ENCODE peak calls at places on chromosomes 11 and 22, in five cellular contexts. One of them, this sample, is unnamed. For H3K36me3, the result is how much of the 10 kb centered on the place peaks cover.

GRCh38 chr11:118241191-118242098 is 10.7 kb downstream of the MPZL3 start:
- DNase-seq in HCT116: peak
- DNase-seq in fibroblast of lung: no peak
- DNase-seq in neural progenitor cell: no peak
- DNase-seq in mammary epithelial cell: peak
- DNase-seq in this sample: peak

GRCh38 chr22:27531782-27532530 is 269.6 kb downstream of the MN1 start:
- DNase-seq in HCT116: no peak
- DNase-seq in fibroblast of lung: peak
- DNase-seq in neural progenitor cell: no peak
- DNase-seq in mammary epithelial cell: peak
- DNase-seq in this sample: peak

GRCh38 chr11:64453466-64453865 is 94.5 kb downstream of the RPS6KA4 start:
- DNase-seq in HCT116: no peak
- DNase-seq in fibroblast of lung: no peak
- DNase-seq in neural progenitor cell: no peak
- DNase-seq in mammary epithelial cell: no peak
- DNase-seq in this sample: no peak

GRCh38 chr11:120259988-120260565 is 20.1 kb downstream of the POU2F3 start:
- DNase-seq in HCT116: no peak
- DNase-seq in fibroblast of lung: no peak
- DNase-seq in neural progenitor cell: no peak
- DNase-seq in mammary epithelial cell: no peak
- DNase-seq in this sample: no peak

GRCh38 chr11:128172046-128172878 is 415.1 kb downstream of the ETS1 start:
- DNase-seq in HCT116: peak
- DNase-seq in fibroblast of lung: peak
- DNase-seq in neural progenitor cell: peak
- DNase-seq in mammary epithelial cell: peak
- DNase-seq in this sample: peak

GRCh38 chr11:128232588-128232987 is 354.8 kb downstream of the ETS1 start:
- DNase-seq in HCT116: no peak
- DNase-seq in fibroblast of lung: no peak
- DNase-seq in neural progenitor cell: no peak
- DNase-seq in mammary epithelial cell: no peak
- DNase-seq in this sample: no peak

GRCh38 chr22:21865041-21865440 is 2.4 kb downstream of the MAPK1 start:
- DNase-seq in HCT116: no peak
- DNase-seq in fibroblast of lung: peak
- DNase-seq in neural progenitor cell: no peak
- DNase-seq in mammary epithelial cell: peak
- DNase-seq in this sample: peak

GRCh38 chr11:78079232-78080083 is at the start of gene NDUFC2:
- DNase-seq in HCT116: peak
- DNase-seq in fibroblast of lung: peak
- DNase-seq in neural progenitor cell: peak
- DNase-seq in mammary epithelial cell: peak
- DNase-seq in this sample: peak

GRCh38 chr22:23251445-23252093 is 71.3 kb downstream of the BCR start:
- DNase-seq in HCT116: peak
- DNase-seq in fibroblast of lung: no peak
- DNase-seq in neural progenitor cell: no peak
- DNase-seq in mammary epithelial cell: peak
- DNase-seq in this sample: peak

GRCh38 chr11:77084581-77085191 is 17.9 kb downstream of the CAPN5 start:
- DNase-seq in HCT116: no peak
- DNase-seq in fibroblast of lung: no peak
- DNase-seq in neural progenitor cell: no peak
- DNase-seq in mammary epithelial cell: no peak
- DNase-seq in this sample: no peak

GRCh38 chr11:36385121-36385530 is 89.0 kb downstream of the PRR5L start:
- DNase-seq in HCT116: no peak
- DNase-seq in fibroblast of lung: peak
- DNase-seq in neural progenitor cell: no peak
- DNase-seq in mammary epithelial cell: no peak
- DNase-seq in this sample: peak

GRCh38 chr11:10181811-10182210 is 112.2 kb downstream of the SBF2 start:
- DNase-seq in HCT116: peak
- DNase-seq in fibroblast of lung: peak
- DNase-seq in neural progenitor cell: no peak
- DNase-seq in mammary epithelial cell: no peak
- DNase-seq in this sample: peak

GRCh38 chr11:2655834-2656622 is 43.8 kb downstream of the KCNQ1OT1 start:
- DNase-seq in HCT116: no peak
- DNase-seq in fibroblast of lung: peak
- DNase-seq in neural progenitor cell: no peak
- DNase-seq in mammary epithelial cell: peak
- DNase-seq in this sample: peak

GRCh38 chr11:75471134-75471943 is 38.3 kb upstream of the KLHL35 start:
- DNase-seq in HCT116: no peak
- DNase-seq in fibroblast of lung: no peak
- DNase-seq in neural progenitor cell: peak
- DNase-seq in mammary epithelial cell: peak
- DNase-seq in this sample: no peak

GRCh38 chr22:16721969-16722368 is 103.2 kb downstream of the XKR3 start:
- DNase-seq in HCT116: no peak
- DNase-seq in fibroblast of lung: no peak
- DNase-seq in neural progenitor cell: no peak
- DNase-seq in mammary epithelial cell: no peak
- DNase-seq in this sample: no peak

GRCh38 chr11:66849501-66850234 is 6.4 kb downstream of the RCE1 start:
- DNase-seq in HCT116: no peak
- DNase-seq in fibroblast of lung: no peak
- DNase-seq in neural progenitor cell: no peak
- DNase-seq in mammary epithelial cell: no peak
- DNase-seq in this sample: no peak

GRCh38 chr11:91104237-91104636 is 881.4 kb upstream of the CHORDC1 start:
- DNase-seq in HCT116: no peak
- DNase-seq in fibroblast of lung: peak
- DNase-seq in neural progenitor cell: no peak
- DNase-seq in mammary epithelial cell: peak
- DNase-seq in this sample: peak

GRCh38 chr11:115613986-115614625 is 109.9 kb upstream of the CADM1 start:
- DNase-seq in HCT116: no peak
- DNase-seq in fibroblast of lung: peak
- DNase-seq in neural progenitor cell: no peak
- DNase-seq in mammary epithelial cell: peak
- DNase-seq in this sample: peak

GRCh38 chr22:37242395-37242918 is 1.6 kb downstream of the RAC2 start:
- DNase-seq in HCT116: no peak
- DNase-seq in fibroblast of lung: no peak
- DNase-seq in neural progenitor cell: no peak
- DNase-seq in mammary epithelial cell: peak
- DNase-seq in this sample: peak

GRCh38 chr11:28009383-28009782 is 98.6 kb downstream of the KIF18A start:
- DNase-seq in HCT116: no peak
- DNase-seq in fibroblast of lung: peak
- DNase-seq in neural progenitor cell: no peak
- DNase-seq in mammary epithelial cell: peak
- DNase-seq in this sample: peak

GRCh38 chr22:19820880-19821522 is 33.7 kb downstream of the GNB1L start:
- DNase-seq in HCT116: no peak
- DNase-seq in fibroblast of lung: no peak
- DNase-seq in neural progenitor cell: peak
- DNase-seq in mammary epithelial cell: no peak
- DNase-seq in this sample: no peak

GRCh38 chr11:81892770-81893635 is 840.7 kb downstream of the FAM181B start:
- DNase-seq in HCT116: no peak
- DNase-seq in fibroblast of lung: no peak
- DNase-seq in neural progenitor cell: no peak
- DNase-seq in mammary epithelial cell: no peak
- DNase-seq in this sample: no peak

GRCh38 chr22:45273452-45274075 is 11.2 kb upstream of the UPK3A start:
- DNase-seq in HCT116: no peak
- DNase-seq in fibroblast of lung: no peak
- DNase-seq in neural progenitor cell: no peak
- DNase-seq in mammary epithelial cell: no peak
- DNase-seq in this sample: no peak

GRCh38 chr22:32607086-32607485 is 132.5 kb downstream of the FBXO7 start:
- DNase-seq in HCT116: no peak
- DNase-seq in fibroblast of lung: no peak
- DNase-seq in neural progenitor cell: no peak
- DNase-seq in mammary epithelial cell: no peak
- DNase-seq in this sample: no peak

GRCh38 chr11:27239305-27239942 is 123.6 kb downstream of the CCDC34 start:
- DNase-seq in HCT116: no peak
- DNase-seq in fibroblast of lung: no peak
- DNase-seq in neural progenitor cell: no peak
- DNase-seq in mammary epithelial cell: no peak
- DNase-seq in this sample: peak

GRCh38 chr22:44429941-44430587 is 68.0 kb downstream of the RTL6 start:
- DNase-seq in HCT116: no peak
- DNase-seq in fibroblast of lung: no peak
- DNase-seq in neural progenitor cell: no peak
- DNase-seq in mammary epithelial cell: no peak
- DNase-seq in this sample: no peak

GRCh38 chr11:69411257-69411924 is 70.1 kb upstream of the LINC01488 start:
- DNase-seq in HCT116: no peak
- DNase-seq in fibroblast of lung: no peak
- DNase-seq in neural progenitor cell: no peak
- DNase-seq in mammary epithelial cell: no peak
- DNase-seq in this sample: peak

GRCh38 chr11:78149646-78150045 is 10.2 kb upstream of the ALG8 start:
- DNase-seq in HCT116: no peak
- DNase-seq in fibroblast of lung: peak
- DNase-seq in neural progenitor cell: no peak
- DNase-seq in mammary epithelial cell: peak
- DNase-seq in this sample: peak

GRCh38 chr11:72970557-72971118 is 156.4 kb downstream of the ATG16L2 start:
- DNase-seq in HCT116: no peak
- DNase-seq in fibroblast of lung: no peak
- DNase-seq in neural progenitor cell: no peak
- DNase-seq in mammary epithelial cell: no peak
- DNase-seq in this sample: no peak

GRCh38 chr11:72971611-72972010 is 157.4 kb downstream of the ATG16L2 start:
- DNase-seq in HCT116: no peak
- DNase-seq in fibroblast of lung: no peak
- DNase-seq in neural progenitor cell: no peak
- DNase-seq in mammary epithelial cell: no peak
- DNase-seq in this sample: no peak

GRCh38 chr11:72969894-72970335 is 155.7 kb downstream of the ATG16L2 start:
- DNase-seq in HCT116: no peak
- DNase-seq in fibroblast of lung: peak
- DNase-seq in neural progenitor cell: no peak
- DNase-seq in mammary epithelial cell: peak
- DNase-seq in this sample: peak

GRCh38 chr11:72972541-72973128 is 158.4 kb downstream of the ATG16L2 start:
- DNase-seq in HCT116: no peak
- DNase-seq in fibroblast of lung: peak
- DNase-seq in neural progenitor cell: no peak
- DNase-seq in mammary epithelial cell: no peak
- DNase-seq in this sample: peak

DNA sequence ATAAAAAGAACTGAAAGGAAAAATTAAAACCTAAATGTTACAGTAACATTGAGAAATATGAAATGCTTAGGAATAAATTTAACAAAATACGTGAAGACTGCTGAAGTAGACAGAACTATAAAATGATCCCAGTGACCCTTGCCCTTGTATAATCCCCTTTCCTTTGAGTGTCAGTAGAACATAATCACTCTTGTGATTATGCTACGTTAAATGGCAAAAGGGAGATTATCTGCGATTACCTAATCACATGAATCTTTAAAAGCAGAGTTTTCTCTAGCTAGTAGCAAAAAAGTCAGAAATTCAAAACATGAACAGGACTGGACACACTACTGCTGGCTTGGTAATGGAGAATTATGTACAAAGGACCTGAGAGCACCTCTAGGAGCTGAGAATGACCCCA is 157.0 kb downstream of the ATG16L2 start:
- DNase-seq in HCT116: no peak
- DNase-seq in fibroblast of lung: no peak
- DNase-seq in neural progenitor cell: no peak
- DNase-seq in mammary epithelial cell: no peak
- DNase-seq in this sample: no peak
- H3K9ac ChIP-seq in HCT116: no peak
- H3K9ac ChIP-seq in fibroblast of lung: no peak
- H3K9ac ChIP-seq in neural progenitor cell: no peak
- H3K9ac ChIP-seq in mammary epithelial cell: no peak
- H3K9ac ChIP-seq in this sample: no peak

GRCh38 chr11:125600663-125601062 is 8.0 kb downstream of the STT3A start:
- DNase-seq in HCT116: no peak
- DNase-seq in fibroblast of lung: no peak
- DNase-seq in neural progenitor cell: no peak
- DNase-seq in mammary epithelial cell: no peak
- DNase-seq in this sample: no peak

DNA sequence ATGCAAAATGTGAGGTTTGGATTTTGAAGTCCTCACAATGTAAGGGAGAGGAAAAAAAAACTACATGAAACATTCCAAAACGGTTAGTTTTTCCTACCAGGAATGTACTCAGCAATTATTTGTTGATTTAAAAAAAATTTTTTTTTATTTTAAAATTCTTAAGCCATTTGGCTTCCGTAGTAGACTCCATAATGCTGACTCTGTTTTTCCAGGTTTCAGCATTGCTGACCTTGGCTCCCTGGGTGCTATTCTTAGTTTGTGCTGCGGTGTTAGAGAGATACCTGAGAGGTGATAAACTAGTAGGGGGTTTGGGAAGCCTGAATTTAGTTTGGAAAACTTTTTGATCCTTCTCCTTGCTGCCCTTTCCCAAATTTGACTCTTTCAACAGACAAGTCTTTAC is 10.6 kb downstream of the STT3A start:
- DNase-seq in HCT116: no peak
- DNase-seq in fibroblast of lung: peak
- DNase-seq in neural progenitor cell: no peak
- DNase-seq in mammary epithelial cell: no peak
- DNase-seq in this sample: peak
- H3K36me3 ChIP-seq in HCT116: half or more
- H3K36me3 ChIP-seq in fibroblast of lung: under half
- H3K36me3 ChIP-seq in neural progenitor cell: under half
- H3K36me3 ChIP-seq in mammary epithelial cell: half or more
- H3K36me3 ChIP-seq in this sample: half or more

GRCh38 chr22:24994070-24994763 is 41.7 kb downstream of the KIAA1671 start:
- DNase-seq in HCT116: peak
- DNase-seq in fibroblast of lung: no peak
- DNase-seq in neural progenitor cell: peak
- DNase-seq in mammary epithelial cell: peak
- DNase-seq in this sample: peak
- H3K27ac ChIP-seq in HCT116: peak
- H3K27ac ChIP-seq in fibroblast of lung: no peak
- H3K27ac ChIP-seq in neural progenitor cell: no peak
- H3K27ac ChIP-seq in mammary epithelial cell: peak
- H3K27ac ChIP-seq in this sample: no peak

GRCh38 chr22:50255607-50256006 is 4.5 kb upstream of the HDAC10 start:
- DNase-seq in HCT116: no peak
- DNase-seq in fibroblast of lung: no peak
- DNase-seq in neural progenitor cell: no peak
- DNase-seq in mammary epithelial cell: no peak
- DNase-seq in this sample: no peak

GRCh38 chr22:50256258-50256862 is 5.1 kb downstream of the MAPK12 start:
- DNase-seq in HCT116: no peak
- DNase-seq in fibroblast of lung: no peak
- DNase-seq in neural progenitor cell: no peak
- DNase-seq in mammary epithelial cell: no peak
- DNase-seq in this sample: no peak

GRCh38 chr22:50258361-50259292 is 2.9 kb downstream of the MAPK12 start:
- DNase-seq in HCT116: no peak
- DNase-seq in fibroblast of lung: no peak
- DNase-seq in neural progenitor cell: no peak
- DNase-seq in mammary epithelial cell: no peak
- DNase-seq in this sample: no peak

GRCh38 chr22:50257451-50258360 is 3.8 kb downstream of the MAPK12 start:
- DNase-seq in HCT116: no peak
- DNase-seq in fibroblast of lung: no peak
- DNase-seq in neural progenitor cell: no peak
- DNase-seq in mammary epithelial cell: no peak
- DNase-seq in this sample: no peak

GRCh38 chr22:50256936-50257440 is 4.5 kb downstream of the MAPK12 start:
- DNase-seq in HCT116: no peak
- DNase-seq in fibroblast of lung: no peak
- DNase-seq in neural progenitor cell: no peak
- DNase-seq in mammary epithelial cell: no peak
- DNase-seq in this sample: no peak
- H3K9ac ChIP-seq in HCT116: no peak
- H3K9ac ChIP-seq in fibroblast of lung: no peak
- H3K9ac ChIP-seq in neural progenitor cell: no peak
- H3K9ac ChIP-seq in mammary epithelial cell: no peak
- H3K9ac ChIP-seq in this sample: no peak

This sample was measured in GM23248.